ENCODE peak calls at places on chromosomes 16 and 17, in five cellular contexts. One of them, this sample, is unnamed.

GRCh38 chr17:32519769-32520701 is 33.2 kb downstream of the CDK5R1 start:
- DNase-seq in activated T-helper 9 cell treated with anti-CD3 and anti-CD28 coated beads, Interleukin-2, amount 50 U/mL, for 16 hours: no peak
- DNase-seq in effector memory CD8-positive, alpha-beta T cell: no peak
- DNase-seq in NCI-H1092 treated with DMSO at 0.1 percent for 48 hours: peak; percentile 69
- DNase-seq in activated CD8-positive, alpha-beta memory T cell treated with anti-CD3 and anti-CD28 coated beads for 1 hour: no peak
- DNase-seq in this sample: peak; percentile 53

GRCh38 chr16:27195941-27196595 is 7.3 kb upstream of the KDM8 start:
- DNase-seq in effector memory CD8-positive, alpha-beta T cell: peak; percentile 16
- DNase-seq in activated T-helper 9 cell treated with anti-CD3 and anti-CD28 coated beads, Interleukin-2, amount 50 U/mL, for 16 hours: no peak
- DNase-seq in activated CD8-positive, alpha-beta memory T cell treated with anti-CD3 and anti-CD28 coated beads for 1 hour: no peak
- DNase-seq in NCI-H1092 treated with DMSO at 0.1 percent for 48 hours: no peak
- DNase-seq in this sample: no peak

GRCh38 chr17:15999974-16000827 is 577 bp downstream of the TTC19 start:
- DNase-seq in activated T-helper 9 cell treated with anti-CD3 and anti-CD28 coated beads, Interleukin-2, amount 50 U/mL, for 16 hours: no peak
- DNase-seq in activated CD8-positive, alpha-beta memory T cell treated with anti-CD3 and anti-CD28 coated beads for 1 hour: peak; percentile 1
- DNase-seq in NCI-H1092 treated with DMSO at 0.1 percent for 48 hours: peak; percentile 32
- DNase-seq in effector memory CD8-positive, alpha-beta T cell: no peak
- DNase-seq in this sample: peak; percentile 52

GRCh38 chr16:86872833-86873232 is 294.5 kb downstream of the FOXL1 start:
- DNase-seq in NCI-H1092 treated with DMSO at 0.1 percent for 48 hours: no peak
- DNase-seq in activated T-helper 9 cell treated with anti-CD3 and anti-CD28 coated beads, Interleukin-2, amount 50 U/mL, for 16 hours: no peak
- DNase-seq in effector memory CD8-positive, alpha-beta T cell: no peak
- DNase-seq in activated CD8-positive, alpha-beta memory T cell treated with anti-CD3 and anti-CD28 coated beads for 1 hour: no peak
- DNase-seq in this sample: no peak

GRCh38 chr17:13113821-13114525 is 96.1 kb upstream of the ELAC2 start:
- DNase-seq in NCI-H1092 treated with DMSO at 0.1 percent for 48 hours: no peak
- DNase-seq in activated T-helper 9 cell treated with anti-CD3 and anti-CD28 coated beads, Interleukin-2, amount 50 U/mL, for 16 hours: no peak
- DNase-seq in effector memory CD8-positive, alpha-beta T cell: no peak
- DNase-seq in activated CD8-positive, alpha-beta memory T cell treated with anti-CD3 and anti-CD28 coated beads for 1 hour: no peak
- DNase-seq in this sample: no peak

GRCh38 chr17:78986048-78986648 is 6.4 kb upstream of the LGALS3BP start:
- DNase-seq in NCI-H1092 treated with DMSO at 0.1 percent for 48 hours: peak; percentile 18
- DNase-seq in effector memory CD8-positive, alpha-beta T cell: no peak
- DNase-seq in activated T-helper 9 cell treated with anti-CD3 and anti-CD28 coated beads, Interleukin-2, amount 50 U/mL, for 16 hours: no peak
- DNase-seq in activated CD8-positive, alpha-beta memory T cell treated with anti-CD3 and anti-CD28 coated beads for 1 hour: no peak
- DNase-seq in this sample: no peak

GRCh38 chr17:39867084-39867890 is 715 bp upstream of the ZPBP2 start:
- DNase-seq in activated T-helper 9 cell treated with anti-CD3 and anti-CD28 coated beads, Interleukin-2, amount 50 U/mL, for 16 hours: peak; percentile 69
- DNase-seq in activated CD8-positive, alpha-beta memory T cell treated with anti-CD3 and anti-CD28 coated beads for 1 hour: no peak
- DNase-seq in NCI-H1092 treated with DMSO at 0.1 percent for 48 hours: no peak
- DNase-seq in effector memory CD8-positive, alpha-beta T cell: peak; percentile 51
- DNase-seq in this sample: no peak

GRCh38 chr16:47638175-47638574 is 177.0 kb downstream of the PHKB start:
- DNase-seq in activated T-helper 9 cell treated with anti-CD3 and anti-CD28 coated beads, Interleukin-2, amount 50 U/mL, for 16 hours: no peak
- DNase-seq in NCI-H1092 treated with DMSO at 0.1 percent for 48 hours: no peak
- DNase-seq in activated CD8-positive, alpha-beta memory T cell treated with anti-CD3 and anti-CD28 coated beads for 1 hour: no peak
- DNase-seq in effector memory CD8-positive, alpha-beta T cell: no peak
- DNase-seq in this sample: no peak

GRCh38 chr17:79844869-79845600 is 5.8 kb upstream of the CBX4 start:
- DNase-seq in activated T-helper 9 cell treated with anti-CD3 and anti-CD28 coated beads, Interleukin-2, amount 50 U/mL, for 16 hours: no peak
- DNase-seq in NCI-H1092 treated with DMSO at 0.1 percent for 48 hours: no peak
- DNase-seq in effector memory CD8-positive, alpha-beta T cell: peak; percentile 56
- DNase-seq in activated CD8-positive, alpha-beta memory T cell treated with anti-CD3 and anti-CD28 coated beads for 1 hour: no peak
- DNase-seq in this sample: peak; percentile 42

GRCh38 chr17:57620576-57620975 is 124.5 kb downstream of the CCDC182 start:
- DNase-seq in NCI-H1092 treated with DMSO at 0.1 percent for 48 hours: no peak
- DNase-seq in effector memory CD8-positive, alpha-beta T cell: no peak
- DNase-seq in activated T-helper 9 cell treated with anti-CD3 and anti-CD28 coated beads, Interleukin-2, amount 50 U/mL, for 16 hours: no peak
- DNase-seq in activated CD8-positive, alpha-beta memory T cell treated with anti-CD3 and anti-CD28 coated beads for 1 hour: no peak
- DNase-seq in this sample: no peak

GRCh38 chr17:5583426-5584382 is 605 bp downstream of the NLRP1 start:
- DNase-seq in activated T-helper 9 cell treated with anti-CD3 and anti-CD28 coated beads, Interleukin-2, amount 50 U/mL, for 16 hours: no peak
- DNase-seq in effector memory CD8-positive, alpha-beta T cell: no peak
- DNase-seq in NCI-H1092 treated with DMSO at 0.1 percent for 48 hours: no peak
- DNase-seq in activated CD8-positive, alpha-beta memory T cell treated with anti-CD3 and anti-CD28 coated beads for 1 hour: no peak
- DNase-seq in this sample: peak; percentile 27

GRCh38 chr17:61618950-61619349 is 27.9 kb upstream of the NACA2 start:
- DNase-seq in NCI-H1092 treated with DMSO at 0.1 percent for 48 hours: no peak
- DNase-seq in activated T-helper 9 cell treated with anti-CD3 and anti-CD28 coated beads, Interleukin-2, amount 50 U/mL, for 16 hours: no peak
- DNase-seq in activated CD8-positive, alpha-beta memory T cell treated with anti-CD3 and anti-CD28 coated beads for 1 hour: no peak
- DNase-seq in effector memory CD8-positive, alpha-beta T cell: no peak
- DNase-seq in this sample: no peak

GRCh38 chr16:57538235-57538711 is 1.9 kb upstream of the CCDC102A start:
- DNase-seq in effector memory CD8-positive, alpha-beta T cell: no peak
- DNase-seq in activated T-helper 9 cell treated with anti-CD3 and anti-CD28 coated beads, Interleukin-2, amount 50 U/mL, for 16 hours: no peak
- DNase-seq in NCI-H1092 treated with DMSO at 0.1 percent for 48 hours: no peak
- DNase-seq in activated CD8-positive, alpha-beta memory T cell treated with anti-CD3 and anti-CD28 coated beads for 1 hour: no peak
- DNase-seq in this sample: no peak

GRCh38 chr17:72158895-72159885 is 38.4 kb downstream of the SOX9 start:
- DNase-seq in activated T-helper 9 cell treated with anti-CD3 and anti-CD28 coated beads, Interleukin-2, amount 50 U/mL, for 16 hours: no peak
- DNase-seq in effector memory CD8-positive, alpha-beta T cell: no peak
- DNase-seq in NCI-H1092 treated with DMSO at 0.1 percent for 48 hours: no peak
- DNase-seq in activated CD8-positive, alpha-beta memory T cell treated with anti-CD3 and anti-CD28 coated beads for 1 hour: no peak
- DNase-seq in this sample: no peak

GRCh38 chr16:70725912-70726828 is 40.3 kb upstream of the MTSS2 start:
- DNase-seq in effector memory CD8-positive, alpha-beta T cell: no peak
- DNase-seq in NCI-H1092 treated with DMSO at 0.1 percent for 48 hours: peak; percentile 44
- DNase-seq in activated T-helper 9 cell treated with anti-CD3 and anti-CD28 coated beads, Interleukin-2, amount 50 U/mL, for 16 hours: no peak
- DNase-seq in activated CD8-positive, alpha-beta memory T cell treated with anti-CD3 and anti-CD28 coated beads for 1 hour: no peak
- DNase-seq in this sample: no peak

GRCh38 chr16:67055712-67056487 is 27.0 kb downstream of the CBFB start:
- DNase-seq in activated CD8-positive, alpha-beta memory T cell treated with anti-CD3 and anti-CD28 coated beads for 1 hour: no peak
- DNase-seq in activated T-helper 9 cell treated with anti-CD3 and anti-CD28 coated beads, Interleukin-2, amount 50 U/mL, for 16 hours: no peak
- DNase-seq in NCI-H1092 treated with DMSO at 0.1 percent for 48 hours: no peak
- DNase-seq in effector memory CD8-positive, alpha-beta T cell: no peak
- DNase-seq in this sample: peak; percentile 99

GRCh38 chr17:64270885-64271284 is 7.8 kb upstream of the TEX2 start:
- DNase-seq in activated CD8-positive, alpha-beta memory T cell treated with anti-CD3 and anti-CD28 coated beads for 1 hour: no peak
- DNase-seq in effector memory CD8-positive, alpha-beta T cell: no peak
- DNase-seq in NCI-H1092 treated with DMSO at 0.1 percent for 48 hours: no peak
- DNase-seq in activated T-helper 9 cell treated with anti-CD3 and anti-CD28 coated beads, Interleukin-2, amount 50 U/mL, for 16 hours: no peak
- DNase-seq in this sample: no peak

This sample was measured in EH.